ENCODE peak calls at places on chromosomes 13 and 19, in five cellular contexts. H is epithelial cell of esophagus; Y is CD8-positive, alpha-beta memory T cell; J is mucosa of descending colon; L is IMR-90. Z is an unnamed sample.

GRCh38 chr19:47321582-47321981 is 10.4 kb upstream of the C5AR2 start:
- DNase-seq in H (no peak), Y (no peak), J (no peak), L (no peak), Z (no peak)

GRCh38 chr19:35986664-35987570 is 8.1 kb upstream of the SDHAF1 start:
- DNase-seq in H (no peak), Y (no peak), J (peak), L (no peak), Z (no peak)

GRCh38 chr13:92716749-92717148 is 509.9 kb upstream of the GPC6 start:
- DNase-seq in H (peak), Y (no peak), J (no peak), L (peak), Z (peak)

GRCh38 chr13:42574011-42574410 is at the start of gene TNFSF11:
- DNase-seq in H (peak), Y (no peak), J (peak), L (no peak), Z (no peak)

GRCh38 chr19:39017646-39018045 is 14.7 kb downstream of the FBXO27 start:
- DNase-seq in H (no peak), Y (no peak), J (no peak), L (no peak), Z (no peak)

GRCh38 chr13:36428083-36428482 is 4.2 kb upstream of the CCNA1 start:
- DNase-seq in H (peak), Y (no peak), J (no peak), L (no peak), Z (peak)

GRCh38 chr13:80009760-80010159 is 331.2 kb downstream of the SPRY2 start:
- DNase-seq in H (no peak), Y (no peak), J (no peak), L (no peak), Z (no peak)

GRCh38 chr19:33444993-33445751 is 71.7 kb downstream of the CEBPG start:
- DNase-seq in H (no peak), Y (no peak), J (no peak), L (peak), Z (no peak)

GRCh38 chr13:24064258-24064860 is 96.2 kb upstream of the SPATA13 start:
- DNase-seq in H (no peak), Y (no peak), J (no peak), L (no peak), Z (no peak)

GRCh38 chr13:72820156-72820897 is 38.4 kb downstream of the PIBF1 start:
- DNase-seq in H (peak), Y (no peak), J (no peak), L (peak), Z (peak)

GRCh38 chr19:51799311-51799997 is 4.5 kb downstream of the FPR3 start:
- DNase-seq in H (peak), Y (no peak), J (peak), L (peak), Z (peak)

GRCh38 chr19:13803038-13803437 is 7.8 kb downstream of the ZSWIM4 start:
- DNase-seq in H (peak), Y (no peak), J (no peak), L (no peak), Z (no peak)

GRCh38 chr13:113801289-113801961 is 42.4 kb downstream of the TMEM255B start:
- DNase-seq in H (no peak), Y (no peak), J (no peak), L (no peak), Z (no peak)

GRCh38 chr13:55493297-55493696 is 1647.4 kb upstream of the PRR20A start:
- DNase-seq in H (no peak), Y (no peak), J (no peak), L (no peak), Z (no peak)

GRCh38 chr19:46579286-46579944 is 21.7 kb upstream of the CALM3 start:
- DNase-seq in H (no peak), Y (peak), J (no peak), L (no peak), Z (peak)

GRCh38 chr13:38013676-38014075 is 144.1 kb upstream of the TRPC4 start:
- DNase-seq in H (no peak), Y (no peak), J (no peak), L (no peak), Z (no peak)

GRCh38 chr13:111398715-111399299 is 78.4 kb downstream of the TEX29 start:
- DNase-seq in H (no peak), Y (no peak), J (no peak), L (no peak), Z (no peak)

DNA sequence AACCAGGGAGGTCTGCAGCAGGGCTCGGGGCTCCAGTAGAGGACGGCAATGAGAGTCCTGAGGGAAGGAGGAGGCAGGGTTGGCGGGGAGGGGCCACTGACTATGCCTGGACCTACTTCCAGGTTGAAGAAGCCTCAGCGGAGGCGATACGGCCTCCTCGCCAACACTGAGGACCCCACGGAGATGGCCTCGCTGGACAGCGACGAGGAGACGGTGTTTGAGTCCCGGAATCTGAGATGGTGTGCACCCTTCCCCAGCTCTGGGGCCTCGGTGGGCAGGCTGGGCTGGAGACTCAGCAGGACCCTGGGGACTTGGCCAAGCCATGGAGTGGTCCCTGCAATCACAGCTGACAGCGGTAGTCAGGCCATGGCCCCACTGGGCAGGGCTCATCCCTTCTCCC is 1.7 kb downstream of the FAM174C start:
- DNase-seq in H (no peak), Y (no peak), J (no peak), L (no peak), Z (no peak)
- H3K4me3 ChIP-seq in H (no peak), Y (no peak), J (no peak), L (no peak), Z (no peak)

GRCh38 chr19:1154731-1155351 is 19.2 kb downstream of the SBNO2 start:
- DNase-seq in H (peak), Y (no peak), J (peak), L (peak), Z (peak)
- H3K4me3 ChIP-seq in H (peak), Y (no peak), J (no peak), L (peak), Z (peak)

GRCh38 chr13:95650691-95651090 is 6.2 kb upstream of the DZIP1 start:
- DNase-seq in H (no peak), Y (no peak), J (no peak), L (no peak), Z (no peak)
- H3K4me3 ChIP-seq in H (no peak), Y (no peak), J (no peak), L (no peak), Z (no peak)

GRCh38 chr19:18749362-18750231 is 41.5 kb downstream of the COMP start:
- DNase-seq in H (no peak), Y (no peak), J (no peak), L (no peak), Z (no peak)

GRCh38 chr19:18746393-18747167 is 44.5 kb downstream of the COMP start:
- DNase-seq in H (no peak), Y (no peak), J (no peak), L (no peak), Z (no peak)

GRCh38 chr19:18751571-18751970 is 39.5 kb downstream of the COMP start:
- DNase-seq in H (no peak), Y (no peak), J (no peak), L (no peak), Z (no peak)

GRCh38 chr19:18754501-18754900 is 36.6 kb downstream of the COMP start:
- DNase-seq in H (no peak), Y (no peak), J (no peak), L (no peak), Z (no peak)

GRCh38 chr19:18750295-18750970 is 40.7 kb downstream of the COMP start:
- DNase-seq in H (no peak), Y (no peak), J (no peak), L (no peak), Z (no peak)
- H3K4me3 ChIP-seq in H (no peak), Y (no peak), J (no peak), L (no peak), Z (no peak)

GRCh38 chr13:39034085-39034484 is 3.8 kb downstream of the PROSER1 start:
- DNase-seq in H (no peak), Y (no peak), J (no peak), L (no peak), Z (no peak)

GRCh38 chr13:39036212-39036611 is 1.7 kb downstream of the PROSER1 start:
- DNase-seq in H (peak), Y (peak), J (peak), L (peak), Z (peak)

GRCh38 chr13:39037410-39037879 is 444 bp downstream of the PROSER1 start:
- DNase-seq in H (no peak), Y (no peak), J (no peak), L (no peak), Z (no peak)

GRCh38 chr13:39035799-39036198 is 2.1 kb downstream of the PROSER1 start:
- DNase-seq in H (no peak), Y (no peak), J (no peak), L (no peak), Z (no peak)

DNA sequence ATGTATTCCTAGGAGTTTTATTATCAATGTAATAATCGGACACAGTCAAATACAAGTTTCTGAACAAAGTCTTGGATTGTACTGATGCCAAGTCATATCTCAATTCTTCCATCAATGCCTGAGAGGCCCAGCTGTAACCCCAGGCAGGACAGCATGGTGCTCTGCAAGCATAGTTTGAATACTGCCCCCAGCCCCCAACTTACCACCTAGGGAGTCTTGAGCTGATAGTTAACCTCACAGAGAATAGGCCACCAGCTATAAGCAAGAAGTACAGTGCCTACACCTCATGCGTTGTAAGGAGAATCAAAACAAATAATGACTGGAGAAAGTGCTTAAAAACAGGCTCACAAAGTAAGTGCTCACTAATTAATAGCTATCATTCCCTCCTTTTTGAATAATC is 2.7 kb downstream of the PROSER1 start:
- DNase-seq in H (no peak), Y (no peak), J (no peak), L (no peak), Z (no peak)
- H3K4me3 ChIP-seq in H (peak), Y (peak), J (no peak), L (peak), Z (peak)

GRCh38 chr19:10852098-10852800 is 4.0 kb downstream of the C19orf38 start:
- DNase-seq in H (peak), Y (no peak), J (no peak), L (peak), Z (peak)

GRCh38 chr19:10852941-10853340 is 4.7 kb downstream of the C19orf38 start:
- DNase-seq in H (no peak), Y (no peak), J (no peak), L (no peak), Z (no peak)

GRCh38 chr19:10850631-10851030 is 2.4 kb downstream of the C19orf38 start:
- DNase-seq in H (no peak), Y (no peak), J (no peak), L (no peak), Z (no peak)

GRCh38 chr19:10846500-10847202 is 1.6 kb upstream of the C19orf38 start:
- DNase-seq in H (no peak), Y (no peak), J (no peak), L (no peak), Z (no peak)

GRCh38 chr19:10848208-10848843 is at the start of gene C19orf38:
- DNase-seq in H (no peak), Y (no peak), J (no peak), L (no peak), Z (peak)
- H3K4me3 ChIP-seq in H (no peak), Y (no peak), J (no peak), L (no peak), Z (peak)

GRCh38 chr19:57058871-57059270 is 60.9 kb upstream of the USP29 start:
- DNase-seq in H (no peak), Y (no peak), J (no peak), L (no peak), Z (no peak)
- H3K4me3 ChIP-seq in H (no peak), Y (no peak), J (no peak), L (no peak), Z (no peak)

GRCh38 chr13:82688400-82688999 is 1193.8 kb downstream of the SLITRK1 start:
- DNase-seq in H (no peak), Y (no peak), J (no peak), L (peak), Z (peak)
- H3K4me3 ChIP-seq in H (peak), Y (peak), J (no peak), L (peak), Z (peak)

DNA sequence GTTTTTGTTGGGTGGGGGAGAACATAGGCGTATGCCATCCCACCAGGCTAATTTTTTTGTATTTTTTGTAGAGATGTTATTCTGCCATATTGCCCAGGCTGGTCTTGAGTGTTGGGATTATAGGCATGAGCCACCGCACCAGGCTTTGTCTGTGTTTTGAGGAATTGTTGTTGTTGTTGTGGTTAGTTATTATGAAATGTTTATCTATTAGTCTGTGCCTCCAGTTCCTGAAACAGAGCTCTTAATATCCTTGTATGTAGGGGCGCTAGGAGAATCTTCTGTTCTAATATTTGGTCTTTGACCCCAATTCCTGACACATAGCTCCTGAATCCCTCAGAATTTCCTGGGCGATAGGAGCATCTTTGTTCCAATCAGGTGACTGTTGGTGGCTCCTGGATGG is 5.6 kb upstream of the LATS2 start:
- DNase-seq in H (no peak), Y (no peak), J (no peak), L (no peak), Z (no peak)
- H3K4me3 ChIP-seq in H (no peak), Y (no peak), J (no peak), L (no peak), Z (no peak)

DNA sequence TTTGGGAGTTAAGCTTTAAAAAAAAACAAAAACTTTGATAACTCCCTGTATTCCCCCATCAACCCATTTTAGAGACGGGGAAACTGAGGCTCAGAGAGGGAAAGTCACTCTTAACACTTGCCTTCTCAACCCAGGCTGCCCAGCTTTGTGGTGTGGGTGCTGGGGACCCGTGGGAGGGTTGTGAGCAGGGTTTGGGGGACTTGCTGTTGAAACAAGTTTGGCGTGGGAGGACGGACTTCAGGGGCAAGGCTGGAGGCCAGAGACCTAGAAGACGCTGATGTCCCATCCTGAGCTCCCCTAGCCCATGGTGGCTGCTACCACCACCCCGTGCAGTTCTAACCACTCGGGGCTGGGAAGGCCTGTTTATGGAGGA is 747 bp upstream of the CACTIN start:
- DNase-seq in H (no peak), Y (no peak), J (no peak), L (no peak), Z (no peak)
- H3K4me3 ChIP-seq in H (no peak), Y (peak), J (no peak), L (peak), Z (no peak)